ENCODE peak calls at places on chromosomes 5 and 9, in eight cellular contexts. C, A, O, S, I, V, R and Q are unnamed samples.
A peak's percentile ranks its signal among the peaks of the same experiment; 100 is the strongest.

GRCh38 chr9:138038244-138038671 is 160.7 kb downstream of the CACNA1B start:
- DNase-seq in C (no peak), A (no peak), O (no peak), S (peak; percentile 13), I (no peak), V (no peak), R (no peak), Q (no peak)

GRCh38 chr9:133490865-133491655 is 12.2 kb upstream of the SLC2A6 start:
- DNase-seq in C (no peak), A (no peak), O (peak; percentile 36), S (no peak), I (no peak), V (no peak), R (no peak), Q (no peak)

GRCh38 chr9:137270929-137271695 is 6.4 kb upstream of the TOR4A start:
- DNase-seq in C (no peak), A (no peak), O (no peak), S (no peak), I (no peak), V (peak; percentile 37), R (peak; percentile 39), Q (peak; percentile 58)

GRCh38 chr5:126471875-126472537 is 48.8 kb downstream of the GRAMD2B start:
- DNase-seq in C (peak; percentile 65), A (no peak), O (no peak), S (no peak), I (no peak), V (no peak), R (no peak), Q (no peak)

GRCh38 chr5:103271570-103272289 is 13.2 kb downstream of the MACIR start:
- DNase-seq in C (peak; percentile 93), A (no peak), O (no peak), S (no peak), I (no peak), V (no peak), R (peak; percentile 16), Q (no peak)

GRCh38 chr5:10724799-10725507 is 36.1 kb downstream of the DAP start:
- DNase-seq in C (peak; percentile 100), A (no peak), O (no peak), S (peak; percentile 63), I (no peak), V (no peak), R (no peak), Q (no peak)

GRCh38 chr9:127527560-127528268 is 76.4 kb downstream of the LRSAM1 start:
- DNase-seq in C (no peak), A (no peak), O (no peak), S (no peak), I (no peak), V (no peak), R (no peak), Q (no peak)

GRCh38 chr5:120999550-120999949 is 535.5 kb downstream of the PRR16 start:
- DNase-seq in C (no peak), A (no peak), O (no peak), S (no peak), I (no peak), V (no peak), R (no peak), Q (no peak)

GRCh38 chr5:168951341-168951740 is 349.6 kb downstream of the SLIT3 start:
- DNase-seq in C (no peak), A (no peak), O (no peak), S (no peak), I (no peak), V (no peak), R (no peak), Q (no peak)

DNA sequence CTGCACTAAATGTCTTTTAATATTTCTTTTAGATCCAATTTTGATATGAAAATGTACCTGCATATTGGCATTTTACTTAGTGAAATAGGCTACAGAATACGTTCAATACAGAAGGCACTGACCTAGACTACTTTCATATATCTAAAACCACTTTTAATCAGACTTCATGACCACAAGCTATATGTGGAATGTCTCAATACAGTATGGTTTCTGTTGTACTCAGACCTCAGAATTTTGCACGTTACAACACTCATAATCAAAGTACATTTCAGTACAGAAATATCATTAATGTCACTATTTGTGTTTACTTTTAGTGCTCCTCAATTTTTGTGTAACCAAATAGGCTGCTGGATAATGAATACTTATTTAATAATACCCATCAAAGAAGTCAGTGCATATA is 74.8 kb downstream of the MEF2C start:
- DNase-seq in C (no peak), A (no peak), O (no peak), S (no peak), I (no peak), V (no peak), R (no peak), Q (no peak)
- H3K27ac ChIP-seq in C (no peak overlapping the region), A (no peak overlapping the region), O (no peak overlapping the region), S (no peak overlapping the region), I (no peak overlapping the region), V (no peak overlapping the region), R (no peak overlapping the region), Q (no peak overlapping the region)

GRCh38 chr5:1880377-1881272 is 2.1 kb downstream of the IRX4 start:
- DNase-seq in C (no peak), A (no peak), O (no peak), S (no peak), I (no peak), V (no peak), R (no peak), Q (no peak)
- H3K9me3 ChIP-seq in C (no peaks in the 10 kb centered on the region), A (peaks cover 2% of the 10 kb centered on the region), O (no peaks in the 10 kb centered on the region), S (no peaks in the 10 kb centered on the region), I (peaks cover 10% of the 10 kb centered on the region), V (no peaks in the 10 kb centered on the region), R (no peaks in the 10 kb centered on the region), Q (no peaks in the 10 kb centered on the region)

DNA sequence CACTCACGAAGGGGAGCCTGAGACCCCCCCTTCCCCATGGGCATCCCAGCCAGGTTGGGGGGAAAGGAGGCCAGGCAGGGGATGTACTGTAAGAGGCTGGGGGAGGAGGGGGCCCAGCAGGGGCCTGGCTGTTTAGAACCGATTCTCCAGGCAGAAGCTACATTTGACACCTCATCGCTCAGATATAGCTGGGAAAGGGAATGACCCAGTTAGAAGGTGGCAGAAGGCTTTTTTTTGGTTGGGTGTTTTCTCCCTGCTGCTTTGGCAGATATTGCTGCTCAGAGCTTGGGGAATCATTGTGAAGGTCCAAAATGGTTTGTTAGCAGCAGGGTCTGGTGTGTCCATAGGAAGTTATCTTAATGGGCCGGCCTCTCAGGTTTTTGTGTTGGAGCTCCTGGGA is 6.0 kb downstream of the CDX1 start:
- DNase-seq in C (no peak), A (no peak), O (no peak), S (no peak), I (no peak), V (no peak), R (no peak), Q (no peak)
- H3K27me3 ChIP-seq in C (peaks cover 3% of the 10 kb centered on the region), A (peaks cover 24% of the 10 kb centered on the region), O (peaks cover 8% of the 10 kb centered on the region), S (peaks cover 10% of the 10 kb centered on the region), I (no peaks in the 10 kb centered on the region), V (no peaks in the 10 kb centered on the region), R (no peaks in the 10 kb centered on the region), Q (no peaks in the 10 kb centered on the region)

DNA sequence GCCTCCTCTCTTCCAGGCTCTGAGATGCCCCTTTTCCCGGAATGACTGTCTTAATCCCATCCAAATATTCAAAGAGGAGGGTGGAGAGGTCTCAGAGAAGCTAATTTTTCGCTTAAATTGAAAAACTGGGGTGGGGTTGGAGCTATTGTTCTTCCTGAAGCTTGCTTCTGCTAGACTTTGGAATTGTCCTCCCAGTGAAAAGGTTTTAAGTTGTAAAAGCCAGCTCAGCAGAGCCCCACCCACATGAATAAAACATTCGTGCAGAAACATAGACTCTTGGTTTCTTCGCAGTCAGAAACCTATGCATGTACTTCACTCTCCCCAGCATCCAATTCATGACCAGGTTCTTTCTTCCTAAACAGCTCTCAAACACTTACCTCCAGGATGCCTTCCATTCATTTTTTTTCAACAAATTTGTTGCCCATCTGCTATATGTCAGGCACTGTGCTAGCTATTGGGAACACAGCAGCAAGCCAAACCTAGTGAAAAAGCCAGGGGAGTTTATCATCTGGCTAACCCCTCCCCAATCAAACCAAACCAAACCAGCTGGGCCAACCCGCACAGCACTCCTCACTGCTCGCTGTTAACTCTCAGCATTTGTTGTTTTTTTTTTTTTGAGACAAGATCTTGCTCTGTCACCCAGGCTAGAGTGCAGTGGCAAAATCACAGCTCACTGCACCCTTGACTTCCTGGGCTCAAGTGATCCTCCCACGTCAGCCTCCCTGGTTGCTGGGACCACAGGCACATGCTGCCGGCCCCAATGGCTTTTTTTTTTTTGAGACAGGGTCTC is 37.9 kb upstream of the OCLN start:
- DNase-seq in C (no peak), A (no peak), O (peak; percentile 56), S (peak; percentile 23), I (no peak), V (no peak), R (no peak), Q (no peak)
- H3K27ac ChIP-seq in C (no peak overlapping the region), A (no peak overlapping the region), O (no peak overlapping the region), S (peak overlapping the region; percentile 66), I (no peak overlapping the region), V (no peak overlapping the region), R (no peak overlapping the region), Q (no peak overlapping the region)

DNA sequence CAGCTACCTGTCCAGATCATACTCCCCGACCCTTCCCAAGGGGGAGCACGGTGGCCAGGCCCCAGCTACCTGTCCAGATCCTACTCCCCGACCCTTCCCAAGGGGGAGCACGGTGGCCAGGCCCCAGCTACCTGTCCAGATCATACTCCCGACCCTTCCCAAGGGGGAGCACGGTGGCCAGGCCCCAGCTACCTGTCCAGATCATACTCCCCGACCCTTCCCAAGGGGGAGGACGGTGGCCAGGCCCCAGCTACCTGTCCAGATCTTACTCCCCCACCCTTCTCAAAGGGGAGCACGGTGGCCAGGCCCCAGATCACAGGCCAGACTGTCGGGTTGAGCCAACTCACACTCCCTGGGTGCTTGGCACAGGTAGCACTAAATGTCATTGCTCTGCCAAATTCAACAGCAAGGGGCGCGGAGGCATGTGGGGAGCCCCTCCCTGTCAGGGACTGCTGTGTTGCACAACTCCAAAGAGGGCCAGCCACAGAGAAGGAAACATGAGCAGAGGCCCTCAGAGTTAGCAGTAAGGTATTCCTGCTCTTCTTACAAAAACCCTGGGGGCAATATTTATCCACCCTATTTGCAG is 136.9 kb downstream of the OLFM1 start:
- DNase-seq in C (no peak), A (no peak), O (peak; percentile 77), S (peak; percentile 85), I (peak; percentile 73), V (no peak), R (no peak), Q (no peak)
- H3K9me3 ChIP-seq in C (no peaks in the 10 kb centered on the region), A (peaks cover 10% of the 10 kb centered on the region), O (no peaks in the 10 kb centered on the region), S (no peaks in the 10 kb centered on the region), I (peaks cover 2% of the 10 kb centered on the region), V (no peaks in the 10 kb centered on the region), R (peaks cover 2% of the 10 kb centered on the region), Q (no peaks in the 10 kb centered on the region)

DNA sequence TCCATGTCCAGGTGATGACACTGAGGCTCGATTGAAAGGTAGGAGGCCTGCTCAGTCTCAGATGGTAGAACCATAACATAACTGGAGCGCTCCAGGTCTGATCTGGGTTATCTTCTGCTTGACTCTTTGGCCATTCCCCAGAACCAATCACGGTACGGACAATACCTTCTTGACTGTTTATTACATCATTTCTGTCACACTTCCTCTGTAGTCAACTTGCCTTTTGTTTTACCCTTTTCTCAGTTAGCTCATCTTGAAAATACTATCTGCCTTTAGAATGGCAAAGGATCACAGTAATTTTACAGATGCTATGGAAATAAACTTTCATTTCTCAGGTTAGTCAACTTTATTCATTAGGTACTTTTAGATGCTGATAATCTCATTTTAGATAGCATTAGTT is 22.4 kb downstream of the GLRA1 start:
- DNase-seq in C (no peak), A (no peak), O (no peak), S (no peak), I (no peak), V (no peak), R (no peak), Q (no peak)
- H3K27me3 ChIP-seq in C (peaks cover 39% of the 10 kb centered on the region), A (peaks cover 6% of the 10 kb centered on the region), O (no peaks in the 10 kb centered on the region), S (no peaks in the 10 kb centered on the region), I (no peaks in the 10 kb centered on the region), V (no peaks in the 10 kb centered on the region), R (peaks cover 7% of the 10 kb centered on the region), Q (no peaks in the 10 kb centered on the region)